ENCODE peak calls at places on chromosomes 4 and X, in eight cellular contexts. O is amniotic epithelial cell; A is activated gamma-delta T cell treated with Interleukin-2 at 50 U/mL for 16 hours; M is RWPE1; P is H54; V is colonic mucosa; J is WTC11; G is activated T-helper 9 cell treated with anti-CD3 and anti-CD28 coated beads, Interleukin-2, amount 50 U/mL, for 16 hours. I is an unnamed sample.

GRCh38 chr4:5940470-5941203 is 47.8 kb upstream of the CRMP1 start:
- DNase-seq in O (no peak), A (no peak), M (no peak), P (no peak), V (no peak), J (no peak), G (no peak), I (no peak)

GRCh38 chrX:85084770-85085393 is 81.2 kb downstream of the APOOL start:
- DNase-seq in O (peak), A (peak), M (peak), P (no peak), V (peak), J (no peak), G (no peak), I (peak)

GRCh38 chr4:25823632-25824031 is 39.2 kb downstream of the SEL1L3 start:
- DNase-seq in O (no peak), A (no peak), M (no peak), P (no peak), V (no peak), J (no peak), G (no peak), I (no peak)

GRCh38 chr4:25002679-25003078 is 28.1 kb downstream of the LGI2 start:
- DNase-seq in O (no peak), A (no peak), M (no peak), P (no peak), V (no peak), J (no peak), G (no peak), I (no peak)

GRCh38 chr4:183422962-183423653 is 21.3 kb upstream of the CDKN2AIP start:
- DNase-seq in O (no peak), A (no peak), M (peak), P (no peak), V (no peak), J (no peak), G (no peak), I (peak)

GRCh38 chr4:85966308-85966882 is 393.5 kb downstream of the MAPK10 start:
- DNase-seq in O (peak), A (no peak), M (no peak), P (no peak), V (no peak), J (no peak), G (no peak), I (no peak)

GRCh38 chr4:48578132-48578964 is 88.3 kb downstream of the ZAR1 start:
- DNase-seq in O (peak), A (peak), M (peak), P (no peak), V (peak), J (peak), G (peak), I (peak)

GRCh38 chrX:87571965-87572364 is 54.4 kb downstream of the KLHL4 start:
- DNase-seq in O (peak), A (no peak), M (no peak), P (no peak), V (no peak), J (no peak), G (no peak), I (no peak)

GRCh38 chr4:26779674-26780073 is 81.0 kb upstream of the STIM2 start:
- DNase-seq in O (peak), A (no peak), M (peak), P (no peak), V (no peak), J (no peak), G (no peak), I (peak)

GRCh38 chr4:163332526-163333405 is at the start of gene NPY1R:
- DNase-seq in O (peak), A (no peak), M (peak), P (peak), V (peak), J (peak), G (no peak), I (peak)

GRCh38 chrX:81414630-81415029 is 212.7 kb downstream of the SH3BGRL start:
- DNase-seq in O (peak), A (no peak), M (no peak), P (no peak), V (no peak), J (no peak), G (no peak), I (no peak)

GRCh38 chr4:85520765-85521749 is 46.1 kb downstream of the ARHGAP24 start:
- DNase-seq in O (no peak), A (no peak), M (no peak), P (no peak), V (no peak), J (no peak), G (no peak), I (no peak)

GRCh38 chr4:41360911-41361830 is 104.4 kb downstream of the UCHL1 start:
- DNase-seq in O (peak), A (no peak), M (peak), P (peak), V (peak), J (peak), G (no peak), I (peak)

GRCh38 chrX:10526442-10526841 is 93.9 kb downstream of the MID1 start:
- DNase-seq in O (no peak), A (no peak), M (no peak), P (no peak), V (no peak), J (no peak), G (no peak), I (no peak)

GRCh38 chr4:60315586-60315985 is 884.5 kb upstream of the ADGRL3 start:
- DNase-seq in O (no peak), A (no peak), M (no peak), P (no peak), V (no peak), J (no peak), G (no peak), I (no peak)

GRCh38 chrX:115491766-115492165 is 69.2 kb upstream of the PLS3 start:
- DNase-seq in O (peak), A (no peak), M (no peak), P (no peak), V (no peak), J (no peak), G (no peak), I (no peak)

GRCh38 chrX:56763556-56764152 is 34.6 kb downstream of the NBDY start:
- DNase-seq in O (no peak), A (peak), M (no peak), P (no peak), V (peak), J (no peak), G (peak), I (peak)

GRCh38 chr4:95362066-95362465 is 186.7 kb downstream of the UNC5C start:
- DNase-seq in O (no peak), A (no peak), M (no peak), P (no peak), V (no peak), J (no peak), G (no peak), I (no peak)

GRCh38 chrX:132491191-132491590 is 2.4 kb upstream of the MBNL3 start:
- DNase-seq in O (no peak), A (peak), M (no peak), P (no peak), V (peak), J (no peak), G (no peak), I (peak)

GRCh38 chr4:66216252-66216651 is 546.0 kb upstream of the EPHA5 start:
- DNase-seq in O (no peak), A (no peak), M (no peak), P (no peak), V (no peak), J (no peak), G (no peak), I (peak)

GRCh38 chr4:164977243-164978164 is at the start of gene TRIM61:
- DNase-seq in O (peak), A (peak), M (no peak), P (no peak), V (peak), J (peak), G (peak), I (no peak)

GRCh38 chrX:129777218-129777768 is 2.5 kb upstream of the SASH3 start:
- DNase-seq in O (no peak), A (peak), M (no peak), P (no peak), V (peak), J (no peak), G (peak), I (no peak)

GRCh38 chr4:176475091-176475490 is 155.3 kb downstream of the SPCS3 start:
- DNase-seq in O (peak), A (no peak), M (no peak), P (no peak), V (no peak), J (no peak), G (no peak), I (no peak)

GRCh38 chrX:69189972-69190371 is 24.7 kb upstream of the PJA1 start:
- DNase-seq in O (no peak), A (no peak), M (no peak), P (no peak), V (no peak), J (no peak), G (no peak), I (no peak)

GRCh38 chr4:140053185-140053584 is 100.8 kb downstream of the MAML3 start:
- DNase-seq in O (no peak), A (no peak), M (no peak), P (no peak), V (no peak), J (no peak), G (no peak), I (no peak)

GRCh38 chrX:21153503-21153902 is 220.7 kb upstream of the CNKSR2 start:
- DNase-seq in O (peak), A (no peak), M (no peak), P (no peak), V (no peak), J (no peak), G (no peak), I (no peak)